ENCODE peak calls at places on chromosome 16, in ten cellular contexts. U, W, R, F, V, G, O, J, P and D are unnamed samples.

GRCh38 chr16:81786321-81786720 is 7.2 kb downstream of the PLCG2 start:
- DNase-seq in U (no peak), W (no peak), R (no peak), F (no peak), V (no peak), G (no peak), O (peak), J (no peak), P (no peak), D (no peak)

GRCh38 chr16:71460246-71460645 is 1.8 kb downstream of the ZNF23 start:
- DNase-seq in U (no peak), W (no peak), R (no peak), F (no peak), V (no peak), G (no peak), O (peak), J (peak), P (no peak), D (no peak)

GRCh38 chr16:57592591-57593003 is 35.8 kb upstream of the ADGRG1 start:
- DNase-seq in U (peak), W (no peak), R (peak), F (peak), V (peak), G (no peak), O (no peak), J (no peak), P (no peak), D (no peak)

GRCh38 chr16:72042157-72042660 is 12.1 kb upstream of the HP start:
- DNase-seq in U (no peak), W (no peak), R (no peak), F (no peak), V (no peak), G (no peak), O (peak), J (no peak), P (no peak), D (no peak)

GRCh38 chr16:4597174-4597573 is 17.5 kb downstream of the UBALD1 start:
- DNase-seq in U (no peak), W (no peak), R (no peak), F (no peak), V (no peak), G (no peak), O (no peak), J (no peak), P (no peak), D (no peak)

GRCh38 chr16:28192811-28193529 is 18.8 kb downstream of the XPO6 start:
- DNase-seq in U (no peak), W (no peak), R (peak), F (peak), V (peak), G (no peak), O (no peak), J (no peak), P (no peak), D (peak)

GRCh38 chr16:68047987-68048386 is 24.9 kb downstream of the DUS2 start:
- DNase-seq in U (no peak), W (no peak), R (no peak), F (no peak), V (no peak), G (no peak), O (no peak), J (no peak), P (no peak), D (no peak)

GRCh38 chr16:14168146-14168545 is 97.0 kb downstream of the MRTFB start:
- DNase-seq in U (no peak), W (no peak), R (no peak), F (no peak), V (no peak), G (no peak), O (no peak), J (peak), P (no peak), D (no peak)

GRCh38 chr16:64240586-64240985 is 881.3 kb downstream of the CDH11 start:
- DNase-seq in U (no peak), W (no peak), R (no peak), F (no peak), V (no peak), G (no peak), O (peak), J (no peak), P (no peak), D (no peak)

GRCh38 chr16:57134982-57135381 is 42.6 kb downstream of the CPNE2 start:
- DNase-seq in U (no peak), W (no peak), R (peak), F (no peak), V (no peak), G (no peak), O (no peak), J (no peak), P (no peak), D (no peak)

GRCh38 chr16:65961491-65962143 is 404.9 kb upstream of the CDH5 start:
- DNase-seq in U (no peak), W (no peak), R (no peak), F (no peak), V (no peak), G (no peak), O (peak), J (no peak), P (no peak), D (no peak)

GRCh38 chr16:17412221-17412620 is 58.5 kb downstream of the XYLT1 start:
- DNase-seq in U (no peak), W (no peak), R (no peak), F (no peak), V (no peak), G (no peak), O (peak), J (no peak), P (no peak), D (no peak)

GRCh38 chr16:88938933-88939813 is 37.8 kb downstream of the CBFA2T3 start:
- DNase-seq in U (no peak), W (no peak), R (no peak), F (no peak), V (no peak), G (no peak), O (no peak), J (no peak), P (no peak), D (no peak)

GRCh38 chr16:68351991-68352431 is 41.2 kb downstream of the PRMT7 start:
- DNase-seq in U (no peak), W (no peak), R (no peak), F (no peak), V (no peak), G (no peak), O (no peak), J (no peak), P (no peak), D (no peak)

GRCh38 chr16:46789499-46790414 is 41.2 kb downstream of the C16orf87 start:
- DNase-seq in U (peak), W (peak), R (peak), F (peak), V (peak), G (peak), O (peak), J (peak), P (no peak), D (peak)

GRCh38 chr16:78128920-78129319 is 29.5 kb downstream of the WWOX start:
- DNase-seq in U (no peak), W (no peak), R (no peak), F (no peak), V (no peak), G (no peak), O (no peak), J (peak), P (no peak), D (no peak)

GRCh38 chr16:8621221-8621571 is 302 bp upstream of the METTL22 start:
- DNase-seq in U (no peak), W (no peak), R (no peak), F (no peak), V (no peak), G (no peak), O (no peak), J (no peak), P (no peak), D (no peak)

GRCh38 chr16:10386517-10387377 is 886 bp downstream of the ATF7IP2 start:
- DNase-seq in U (no peak), W (no peak), R (no peak), F (no peak), V (no peak), G (no peak), O (no peak), J (peak), P (no peak), D (no peak)

GRCh38 chr16:11576427-11577289 is 10.1 kb downstream of the LITAF start:
- DNase-seq in U (no peak), W (no peak), R (no peak), F (no peak), V (no peak), G (no peak), O (peak), J (no peak), P (no peak), D (no peak)

GRCh38 chr16:57628008-57628781 is at the start of gene ADGRG1:
- DNase-seq in U (no peak), W (peak), R (peak), F (no peak), V (peak), G (peak), O (peak), J (peak), P (no peak), D (no peak)

GRCh38 chr16:49837673-49838360 is 18.1 kb downstream of the ZNF423 start:
- DNase-seq in U (no peak), W (no peak), R (no peak), F (no peak), V (no peak), G (no peak), O (no peak), J (no peak), P (no peak), D (no peak)

GRCh38 chr16:16062023-16062932 is 112.9 kb downstream of the ABCC1 start:
- DNase-seq in U (no peak), W (no peak), R (peak), F (no peak), V (no peak), G (no peak), O (no peak), J (peak), P (no peak), D (no peak)

GRCh38 chr16:64586756-64587155 is 535.1 kb downstream of the CDH11 start:
- DNase-seq in U (no peak), W (no peak), R (no peak), F (no peak), V (no peak), G (no peak), O (no peak), J (peak), P (no peak), D (no peak)

GRCh38 chr16:68539704-68540370 is 746 bp downstream of the ZFP90 start:
- DNase-seq in U (no peak), W (no peak), R (peak), F (peak), V (no peak), G (no peak), O (peak), J (no peak), P (no peak), D (no peak)

GRCh38 chr16:50251375-50252081 is 14.8 kb upstream of the ADCY7 start:
- DNase-seq in U (no peak), W (no peak), R (no peak), F (no peak), V (no peak), G (no peak), O (peak), J (peak), P (no peak), D (no peak)

GRCh38 chr16:12271006-12271405 is 294.5 kb downstream of the SNX29 start:
- DNase-seq in U (no peak), W (no peak), R (no peak), F (no peak), V (no peak), G (peak), O (peak), J (peak), P (peak), D (no peak)

GRCh38 chr16:81739503-81739902 is 39.6 kb upstream of the PLCG2 start:
- DNase-seq in U (no peak), W (no peak), R (no peak), F (no peak), V (no peak), G (no peak), O (no peak), J (no peak), P (no peak), D (no peak)

GRCh38 chr16:535446-536405 is 8.2 kb downstream of the CAPN15 start:
- DNase-seq in U (peak), W (no peak), R (no peak), F (no peak), V (no peak), G (no peak), O (peak), J (peak), P (no peak), D (no peak)

GRCh38 chr16:75099738-75100615 is 16.6 kb downstream of the LDHD start:
- DNase-seq in U (no peak), W (no peak), R (peak), F (peak), V (no peak), G (no peak), O (peak), J (no peak), P (no peak), D (no peak)

GRCh38 chr16:83727018-83727417 is 80.8 kb upstream of the HSBP1 start:
- DNase-seq in U (no peak), W (no peak), R (no peak), F (no peak), V (no peak), G (no peak), O (peak), J (peak), P (no peak), D (no peak)

GRCh38 chr16:351804-352520 is 561 bp downstream of the AXIN1 start:
- DNase-seq in U (no peak), W (no peak), R (no peak), F (no peak), V (no peak), G (no peak), O (peak), J (no peak), P (no peak), D (no peak)

GRCh38 chr16:86337581-86338402 is 172.5 kb upstream of the FOXF1 start:
- DNase-seq in U (no peak), W (no peak), R (no peak), F (no peak), V (no peak), G (no peak), O (no peak), J (no peak), P (no peak), D (no peak)

GRCh38 chr16:63057342-63057741 is 1021.1 kb upstream of the CDH8 start:
- DNase-seq in U (no peak), W (no peak), R (no peak), F (no peak), V (no peak), G (no peak), O (no peak), J (no peak), P (no peak), D (no peak)

GRCh38 chr16:77299395-77299794 is 100.2 kb downstream of the SYCE1L start:
- DNase-seq in U (no peak), W (no peak), R (no peak), F (no peak), V (no peak), G (no peak), O (peak), J (no peak), P (no peak), D (no peak)

GRCh38 chr16:22098538-22099255 is 6.4 kb downstream of the VWA3A start:
- DNase-seq in U (no peak), W (no peak), R (no peak), F (no peak), V (no peak), G (peak), O (peak), J (peak), P (peak), D (peak)

GRCh38 chr16:8194795-8195194 is 395.5 kb downstream of the TMEM114 start:
- DNase-seq in U (no peak), W (no peak), R (no peak), F (no peak), V (no peak), G (peak), O (peak), J (no peak), P (no peak), D (no peak)